ENCODE peak calls at places on chromosomes 16 and 17, in six cellular contexts. X is adrenal gland, R is K562, V is mesendoderm, F is PC-9, Z is tibial artery. I is an unnamed sample.

GRCh38 chr17:16215002-16215272 is 397 bp downstream of the NCOR1 start:
- DNase-seq in X (peak), R (peak), V (peak), F (no peak), Z (peak), I (no peak)

GRCh38 chr17:31202968-31203367 is 94.1 kb downstream of the OMG start:
- DNase-seq in X (no peak), R (no peak), V (no peak), F (no peak), Z (no peak), I (no peak)

GRCh38 chr17:57086069-57086930 is 1.3 kb downstream of the AKAP1 start:
- DNase-seq in X (peak), R (peak), V (peak), F (no peak), Z (peak), I (peak)

GRCh38 chr16:57799619-57800212 is 2.6 kb downstream of the KIFC3 start:
- DNase-seq in X (no peak), R (peak), V (peak), F (peak), Z (no peak), I (no peak)

GRCh38 chr17:57045868-57046671 is 39.0 kb upstream of the AKAP1 start:
- DNase-seq in X (no peak), R (no peak), V (no peak), F (no peak), Z (peak), I (peak)

GRCh38 chr16:56734429-56734828 is 4.5 kb downstream of the NUP93 start:
- DNase-seq in X (no peak), R (peak), V (no peak), F (no peak), Z (no peak), I (no peak)

GRCh38 chr16:28930652-28931051 is 1.1 kb upstream of the CD19 start:
- DNase-seq in X (no peak), R (no peak), V (no peak), F (no peak), Z (no peak), I (no peak)

GRCh38 chr17:35119370-35120185 is at the start of gene RAD51D:
- DNase-seq in X (peak), R (peak), V (peak), F (peak), Z (peak), I (peak)

GRCh38 chr17:41624208-41625101 is at the start of gene KRT17:
- DNase-seq in X (no peak), R (peak), V (peak), F (no peak), Z (peak), I (peak)

GRCh38 chr16:12242516-12242915 is 266.0 kb downstream of the SNX29 start:
- DNase-seq in X (no peak), R (no peak), V (no peak), F (no peak), Z (no peak), I (no peak)

GRCh38 chr16:50578147-50578546 is 30.0 kb downstream of the NKD1 start:
- DNase-seq in X (no peak), R (no peak), V (no peak), F (no peak), Z (no peak), I (peak)

GRCh38 chr16:16162591-16162990 is 60.7 kb downstream of the ABCC6 start:
- DNase-seq in X (no peak), R (no peak), V (no peak), F (no peak), Z (no peak), I (no peak)

GRCh38 chr17:63479495-63480184 is 2.8 kb downstream of the ACE start:
- DNase-seq in X (no peak), R (no peak), V (no peak), F (no peak), Z (no peak), I (peak)

GRCh38 chr16:10744370-10745030 is 858 bp downstream of the NUBP1 start:
- DNase-seq in X (peak), R (no peak), V (no peak), F (peak), Z (no peak), I (peak)

GRCh38 chr16:78669994-78670393 is 570.5 kb downstream of the WWOX start:
- DNase-seq in X (no peak), R (no peak), V (no peak), F (no peak), Z (no peak), I (no peak)

GRCh38 chr17:43664096-43664495 is 2.4 kb upstream of the MEOX1 start:
- DNase-seq in X (no peak), R (no peak), V (no peak), F (no peak), Z (no peak), I (no peak)

GRCh38 chr16:12158428-12158827 is 181.9 kb downstream of the SNX29 start:
- DNase-seq in X (no peak), R (no peak), V (no peak), F (no peak), Z (no peak), I (no peak)

GRCh38 chr16:48971571-48972071 is 310.0 kb downstream of the CBLN1 start:
- DNase-seq in X (no peak), R (no peak), V (peak), F (no peak), Z (no peak), I (no peak)

GRCh38 chr16:85491798-85492616 is 121.1 kb upstream of the GSE1 start:
- DNase-seq in X (peak), R (peak), V (peak), F (peak), Z (peak), I (peak)

GRCh38 chr16:25656639-25657038 is 35.1 kb upstream of the HS3ST4 start:
- DNase-seq in X (no peak), R (no peak), V (no peak), F (no peak), Z (no peak), I (no peak)

GRCh38 chr17:48795444-48796162 is 21.4 kb downstream of the TTLL6 start:
- DNase-seq in X (no peak), R (no peak), V (peak), F (peak), Z (peak), I (no peak)

GRCh38 chr16:66503030-66503429 is 46.9 kb downstream of the TK2 start:
- DNase-seq in X (no peak), R (no peak), V (no peak), F (no peak), Z (peak), I (peak)

GRCh38 chr17:51255673-51256072 is 4.2 kb downstream of the MBTD1 start:
- DNase-seq in X (no peak), R (no peak), V (no peak), F (no peak), Z (no peak), I (no peak)

GRCh38 chr17:47693667-47694017 is 319 bp upstream of the TBKBP1 start:
- DNase-seq in X (no peak), R (peak), V (no peak), F (no peak), Z (no peak), I (no peak)

GRCh38 chr17:42803074-42803883 is 4.6 kb downstream of the CNTD1 start:
- DNase-seq in X (no peak), R (no peak), V (no peak), F (no peak), Z (no peak), I (no peak)

GRCh38 chr17:45284176-45285140 is 22.6 kb upstream of the SPATA32 start:
- DNase-seq in X (no peak), R (no peak), V (peak), F (no peak), Z (no peak), I (no peak)

GRCh38 chr17:15490634-15491261 is 23.3 kb upstream of the CDRT4 start:
- DNase-seq in X (peak), R (peak), V (peak), F (no peak), Z (peak), I (peak)

GRCh38 chr17:57663326-57664070 is 81.6 kb downstream of the CCDC182 start:
- DNase-seq in X (peak), R (no peak), V (no peak), F (no peak), Z (peak), I (no peak)

GRCh38 chr17:72311004-72311403 is 190.2 kb downstream of the SOX9 start:
- DNase-seq in X (no peak), R (no peak), V (no peak), F (no peak), Z (no peak), I (no peak)

GRCh38 chr17:37701424-37702020 is 43.3 kb downstream of the HNF1B start:
- DNase-seq in X (peak), R (peak), V (peak), F (no peak), Z (no peak), I (peak)

GRCh38 chr16:11597268-11597690 is 10.6 kb upstream of the LITAF start:
- DNase-seq in X (no peak), R (peak), V (no peak), F (peak), Z (no peak), I (peak)

GRCh38 chr16:67678354-67679023 is 11.9 kb downstream of the C16orf86 start:
- DNase-seq in X (no peak), R (no peak), V (no peak), F (no peak), Z (no peak), I (no peak)

DNA sequence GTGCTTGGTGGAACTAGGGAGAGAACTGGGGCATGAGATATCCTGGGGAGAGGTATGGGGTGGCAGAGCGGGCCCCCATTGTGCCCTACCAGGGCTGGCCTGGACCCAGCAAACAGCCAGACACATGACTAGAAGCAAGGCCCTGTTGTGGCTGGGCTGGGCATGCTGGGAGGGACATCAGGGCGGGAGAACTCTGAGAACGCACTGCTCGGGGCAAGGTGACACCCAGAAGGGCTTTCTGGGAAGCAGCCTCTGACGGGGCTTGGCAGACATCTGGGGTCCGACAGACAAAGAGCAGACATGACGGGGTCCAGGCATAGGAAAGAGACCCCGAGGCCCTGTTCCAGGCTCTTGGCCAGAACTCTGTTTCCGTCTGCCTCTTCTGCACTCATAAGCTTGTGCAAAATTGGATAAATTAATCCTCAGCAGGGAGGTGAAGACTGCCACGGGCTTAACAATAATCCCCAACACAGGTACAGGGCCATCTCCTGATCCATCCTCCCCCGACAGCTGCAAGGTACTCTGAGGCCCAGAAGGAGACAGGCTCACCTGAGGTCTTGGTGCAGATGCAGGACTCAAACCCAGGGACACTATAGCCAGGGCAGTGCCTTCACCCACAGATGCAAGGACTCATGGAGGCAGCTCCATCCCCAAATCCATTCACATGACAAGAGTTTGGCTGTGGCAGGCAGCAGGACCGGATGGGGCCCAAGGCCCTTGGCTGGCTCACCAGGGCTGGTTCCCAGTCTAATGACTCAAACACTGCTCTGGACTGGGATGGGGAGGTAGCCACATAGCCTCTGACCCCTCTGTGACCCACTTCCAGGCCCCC is 5.4 kb downstream of the SREBF1 start:
- DNase-seq in X (no peak), R (no peak), V (no peak), F (no peak), Z (no peak), I (no peak)
- H3K27ac ChIP-seq in X (peak), R (no peak), V (no peak), F (peak), Z (no peak), I (no peak)

GRCh38 chr17:32327911-32328310 is 14.1 kb downstream of the C17orf75 start:
- DNase-seq in X (no peak), R (no peak), V (no peak), F (no peak), Z (no peak), I (peak)

GRCh38 chr17:32320847-32321246 is 21.1 kb downstream of the C17orf75 start:
- DNase-seq in X (no peak), R (no peak), V (no peak), F (no peak), Z (no peak), I (no peak)

GRCh38 chr17:32319548-32319905 is 22.4 kb downstream of the C17orf75 start:
- DNase-seq in X (peak), R (peak), V (peak), F (no peak), Z (peak), I (peak)

GRCh38 chr17:32323046-32323445 is 18.9 kb downstream of the C17orf75 start:
- DNase-seq in X (no peak), R (no peak), V (no peak), F (no peak), Z (no peak), I (peak)

GRCh38 chr17:32323784-32324590 is 18.0 kb downstream of the C17orf75 start:
- DNase-seq in X (no peak), R (no peak), V (no peak), F (no peak), Z (no peak), I (peak)
- H3K27ac ChIP-seq in X (peak), R (no peak), V (no peak), F (no peak), Z (no peak), I (no peak)

DNA sequence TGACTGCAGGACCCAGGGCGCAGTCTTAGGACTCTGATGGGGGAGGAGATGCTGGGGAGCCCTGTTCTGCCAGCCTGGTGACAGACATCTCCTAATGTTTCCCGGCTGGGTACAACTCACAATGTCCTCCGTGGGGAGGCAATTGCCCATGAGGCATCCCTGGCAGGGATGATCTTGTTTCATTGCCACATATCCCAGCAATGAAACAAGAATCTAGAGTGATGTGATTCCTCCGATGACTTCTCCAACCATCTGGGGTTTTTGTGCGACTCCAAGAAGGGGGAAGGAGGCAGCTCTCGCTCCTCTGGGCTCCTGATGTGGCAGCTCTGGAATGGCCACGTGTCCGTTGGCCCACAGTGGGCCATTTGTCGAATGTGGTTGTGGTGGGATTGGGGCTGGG is 255.8 kb downstream of the SEC14L1 start:
- DNase-seq in X (no peak), R (no peak), V (no peak), F (no peak), Z (no peak), I (no peak)
- H3K27ac ChIP-seq in X (peak), R (no peak), V (no peak), F (no peak), Z (no peak), I (no peak)

GRCh38 chr17:13986855-13987254 is 82.4 kb upstream of the COX10 start:
- DNase-seq in X (no peak), R (no peak), V (no peak), F (no peak), Z (no peak), I (no peak)
- H3K27ac ChIP-seq in X (no peak), R (no peak), V (no peak), F (no peak), Z (no peak), I (no peak)

I was measured in aorta.